ENCODE peak calls at places on chromosomes 12 and 14, in eight cellular contexts. One of them, this sample, is unnamed. For H3K9me2, the result is how much of the 10 kb centered on the place peaks cover.

GRCh38 chr12:50537538-50537919 is 32.7 kb downstream of the DIP2B start:
- DNase-seq in GM23248: peak
- DNase-seq in PC-3: peak
- DNase-seq in Karpas-422: no peak
- DNase-seq in SK-N-SH: no peak
- DNase-seq in OCI-LY7: no peak
- DNase-seq in PC-9: peak
- DNase-seq in HCT116: peak
- DNase-seq in this sample: no peak

GRCh38 chr14:80959448-80960006 is 4.1 kb downstream of the TSHR start:
- DNase-seq in GM23248: no peak
- DNase-seq in SK-N-SH: no peak
- DNase-seq in OCI-LY7: peak
- DNase-seq in Karpas-422: peak
- DNase-seq in HCT116: no peak
- DNase-seq in PC-9: no peak
- DNase-seq in PC-3: no peak
- DNase-seq in this sample: no peak

GRCh38 chr12:52243774-52244614 is 11.0 kb downstream of the KRT7 start:
- DNase-seq in PC-3: peak
- DNase-seq in HCT116: no peak
- DNase-seq in GM23248: peak
- DNase-seq in OCI-LY7: no peak
- DNase-seq in PC-9: peak
- DNase-seq in Karpas-422: no peak
- DNase-seq in SK-N-SH: peak
- DNase-seq in this sample: no peak

GRCh38 chr12:5166976-5167375 is 123.3 kb downstream of the KCNA5 start:
- DNase-seq in OCI-LY7: no peak
- DNase-seq in Karpas-422: no peak
- DNase-seq in HCT116: no peak
- DNase-seq in PC-9: no peak
- DNase-seq in SK-N-SH: peak
- DNase-seq in PC-3: peak
- DNase-seq in GM23248: peak
- DNase-seq in this sample: no peak

GRCh38 chr14:58171090-58171489 is 19.1 kb upstream of the ARMH4 start:
- DNase-seq in HCT116: peak
- DNase-seq in PC-9: peak
- DNase-seq in Karpas-422: peak
- DNase-seq in SK-N-SH: peak
- DNase-seq in OCI-LY7: no peak
- DNase-seq in PC-3: peak
- DNase-seq in GM23248: peak
- DNase-seq in this sample: peak

GRCh38 chr14:28298156-28298555 is 468.4 kb upstream of the FOXG1 start:
- DNase-seq in PC-9: no peak
- DNase-seq in SK-N-SH: no peak
- DNase-seq in HCT116: no peak
- DNase-seq in Karpas-422: no peak
- DNase-seq in GM23248: no peak
- DNase-seq in PC-3: no peak
- DNase-seq in OCI-LY7: no peak
- DNase-seq in this sample: no peak

GRCh38 chr14:32075636-32076277 is 1.3 kb upstream of the ARHGAP5 start:
- DNase-seq in OCI-LY7: peak
- DNase-seq in PC-9: no peak
- DNase-seq in Karpas-422: no peak
- DNase-seq in PC-3: peak
- DNase-seq in HCT116: no peak
- DNase-seq in GM23248: peak
- DNase-seq in SK-N-SH: peak
- DNase-seq in this sample: peak

GRCh38 chr12:128040971-128041370 is 226.0 kb upstream of the TMEM132C start:
- DNase-seq in PC-9: no peak
- DNase-seq in OCI-LY7: no peak
- DNase-seq in HCT116: no peak
- DNase-seq in GM23248: no peak
- DNase-seq in PC-3: no peak
- DNase-seq in Karpas-422: no peak
- DNase-seq in SK-N-SH: no peak
- DNase-seq in this sample: no peak

GRCh38 chr12:93167331-93167730 is 210.4 kb upstream of the NUDT4 start:
- DNase-seq in PC-3: no peak
- DNase-seq in Karpas-422: no peak
- DNase-seq in SK-N-SH: no peak
- DNase-seq in HCT116: no peak
- DNase-seq in OCI-LY7: peak
- DNase-seq in PC-9: no peak
- DNase-seq in GM23248: no peak
- DNase-seq in this sample: no peak
- H3K4me2 ChIP-seq in PC-3: peak
- H3K4me2 ChIP-seq in Karpas-422: no peak
- H3K4me2 ChIP-seq in SK-N-SH: no peak
- H3K4me2 ChIP-seq in HCT116: no peak
- H3K4me2 ChIP-seq in OCI-LY7: peak
- H3K4me2 ChIP-seq in PC-9: no peak
- H3K4me2 ChIP-seq in GM23248: no peak
- H3K4me2 ChIP-seq in this sample: no peak

GRCh38 chr12:111035578-111036301 is 115.4 kb upstream of the MYL2 start:
- DNase-seq in SK-N-SH: peak
- DNase-seq in PC-3: no peak
- DNase-seq in HCT116: no peak
- DNase-seq in OCI-LY7: no peak
- DNase-seq in GM23248: no peak
- DNase-seq in Karpas-422: no peak
- DNase-seq in PC-9: no peak
- DNase-seq in this sample: peak

GRCh38 chr12:111033281-111034147 is 113.1 kb upstream of the MYL2 start:
- DNase-seq in SK-N-SH: peak
- DNase-seq in GM23248: no peak
- DNase-seq in OCI-LY7: no peak
- DNase-seq in Karpas-422: no peak
- DNase-seq in PC-3: no peak
- DNase-seq in PC-9: no peak
- DNase-seq in HCT116: no peak
- DNase-seq in this sample: peak

GRCh38 chr12:111031956-111032919 is 111.9 kb upstream of the MYL2 start:
- DNase-seq in OCI-LY7: no peak
- DNase-seq in PC-9: no peak
- DNase-seq in HCT116: no peak
- DNase-seq in Karpas-422: no peak
- DNase-seq in SK-N-SH: no peak
- DNase-seq in PC-3: no peak
- DNase-seq in GM23248: no peak
- DNase-seq in this sample: no peak

GRCh38 chr12:111034911-111035577 is 114.7 kb upstream of the MYL2 start:
- DNase-seq in SK-N-SH: peak
- DNase-seq in GM23248: peak
- DNase-seq in HCT116: no peak
- DNase-seq in PC-9: no peak
- DNase-seq in OCI-LY7: no peak
- DNase-seq in Karpas-422: no peak
- DNase-seq in PC-3: no peak
- DNase-seq in this sample: peak

GRCh38 chr12:111034148-111034910 is 114.0 kb upstream of the MYL2 start:
- DNase-seq in SK-N-SH: peak
- DNase-seq in PC-9: no peak
- DNase-seq in OCI-LY7: no peak
- DNase-seq in PC-3: no peak
- DNase-seq in GM23248: peak
- DNase-seq in Karpas-422: no peak
- DNase-seq in HCT116: no peak
- DNase-seq in this sample: peak
- H3K4me3 ChIP-seq in SK-N-SH: no peak
- H3K4me3 ChIP-seq in PC-9: no peak
- H3K4me3 ChIP-seq in OCI-LY7: no peak
- H3K4me3 ChIP-seq in PC-3: peak
- H3K4me3 ChIP-seq in GM23248: no peak
- H3K4me3 ChIP-seq in Karpas-422: no peak
- H3K4me3 ChIP-seq in HCT116: no peak
- H3K4me3 ChIP-seq in this sample: peak

DNA sequence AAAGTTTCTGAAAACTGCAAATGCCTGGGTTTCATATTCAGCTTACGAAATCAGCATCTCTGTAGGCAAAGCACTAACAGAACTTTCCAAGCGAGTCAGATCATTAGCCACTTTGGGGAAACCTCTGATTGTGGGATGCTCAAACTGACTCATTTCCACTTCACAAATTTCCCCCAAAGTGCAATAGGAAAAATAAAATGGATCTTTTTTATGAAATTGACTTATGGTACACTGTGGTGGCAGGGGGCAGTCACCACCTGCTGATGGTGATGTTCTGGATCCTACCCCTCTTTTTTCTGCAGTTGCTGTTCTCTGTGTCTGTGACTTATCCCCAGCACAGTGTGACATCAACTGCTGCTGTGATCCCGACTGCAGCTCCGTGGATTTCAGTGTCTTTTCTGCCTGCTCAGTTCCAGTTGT is 5.6 kb downstream of the TCTN1 start:
- DNase-seq in GM23248: peak
- DNase-seq in OCI-LY7: peak
- DNase-seq in HCT116: no peak
- DNase-seq in PC-3: peak
- DNase-seq in Karpas-422: peak
- DNase-seq in SK-N-SH: peak
- DNase-seq in PC-9: no peak
- DNase-seq in this sample: no peak
- H3K9me2 ChIP-seq in GM23248: under half
- H3K9me2 ChIP-seq in OCI-LY7: under half
- H3K9me2 ChIP-seq in HCT116: under half
- H3K9me2 ChIP-seq in PC-3: under half
- H3K9me2 ChIP-seq in Karpas-422: under half
- H3K9me2 ChIP-seq in SK-N-SH: under half
- H3K9me2 ChIP-seq in PC-9: under half
- H3K9me2 ChIP-seq in this sample: under half

GRCh38 chr14:61569308-61569707 is 126.0 kb upstream of the HIF1A start:
- DNase-seq in Karpas-422: no peak
- DNase-seq in HCT116: no peak
- DNase-seq in PC-9: no peak
- DNase-seq in PC-3: no peak
- DNase-seq in OCI-LY7: peak
- DNase-seq in GM23248: no peak
- DNase-seq in SK-N-SH: no peak
- DNase-seq in this sample: no peak
- H3K4me2 ChIP-seq in Karpas-422: peak
- H3K4me2 ChIP-seq in HCT116: peak
- H3K4me2 ChIP-seq in PC-9: peak
- H3K4me2 ChIP-seq in PC-3: peak
- H3K4me2 ChIP-seq in OCI-LY7: peak
- H3K4me2 ChIP-seq in GM23248: peak
- H3K4me2 ChIP-seq in SK-N-SH: peak
- H3K4me2 ChIP-seq in this sample: peak

GRCh38 chr14:103625361-103626095 is 3.5 kb upstream of the KLC1 start:
- DNase-seq in Karpas-422: peak
- DNase-seq in OCI-LY7: peak
- DNase-seq in PC-3: no peak
- DNase-seq in GM23248: no peak
- DNase-seq in HCT116: no peak
- DNase-seq in SK-N-SH: no peak
- DNase-seq in PC-9: no peak
- DNase-seq in this sample: no peak

GRCh38 chr14:103626150-103626850 is 2.7 kb upstream of the KLC1 start:
- DNase-seq in OCI-LY7: peak
- DNase-seq in PC-3: no peak
- DNase-seq in HCT116: no peak
- DNase-seq in SK-N-SH: no peak
- DNase-seq in GM23248: peak
- DNase-seq in PC-9: peak
- DNase-seq in Karpas-422: peak
- DNase-seq in this sample: no peak

GRCh38 chr14:103623883-103624482 is 5.0 kb upstream of the KLC1 start:
- DNase-seq in Karpas-422: peak
- DNase-seq in HCT116: no peak
- DNase-seq in PC-9: no peak
- DNase-seq in PC-3: no peak
- DNase-seq in OCI-LY7: peak
- DNase-seq in GM23248: peak
- DNase-seq in SK-N-SH: no peak
- DNase-seq in this sample: no peak

GRCh38 chr14:103623308-103623707 is 5.7 kb upstream of the KLC1 start:
- DNase-seq in OCI-LY7: no peak
- DNase-seq in GM23248: no peak
- DNase-seq in PC-3: no peak
- DNase-seq in SK-N-SH: no peak
- DNase-seq in Karpas-422: no peak
- DNase-seq in PC-9: no peak
- DNase-seq in HCT116: no peak
- DNase-seq in this sample: no peak

DNA sequence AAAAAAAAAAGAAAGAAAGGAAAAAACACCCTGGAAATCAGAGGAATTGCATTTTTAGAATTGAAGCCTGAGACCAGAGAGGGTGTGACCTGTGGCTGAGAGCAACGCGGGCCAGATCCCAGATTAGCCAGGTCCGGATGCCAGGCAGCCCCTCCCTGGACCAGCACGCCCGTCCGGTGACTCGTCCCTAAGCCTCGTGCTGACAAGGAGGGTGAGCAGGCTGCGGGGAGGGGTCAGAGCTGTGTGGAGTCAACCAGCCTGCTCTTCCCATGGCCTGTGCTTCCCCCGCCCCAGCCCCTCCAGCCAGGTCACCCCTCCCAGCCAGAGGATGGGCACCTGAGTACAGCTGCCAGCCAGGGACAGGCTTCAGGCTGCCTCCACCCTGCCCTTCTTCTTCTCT is 4.2 kb upstream of the KLC1 start:
- DNase-seq in HCT116: peak
- DNase-seq in Karpas-422: peak
- DNase-seq in PC-3: peak
- DNase-seq in PC-9: peak
- DNase-seq in GM23248: peak
- DNase-seq in SK-N-SH: peak
- DNase-seq in OCI-LY7: peak
- DNase-seq in this sample: no peak
- H3K4me3 ChIP-seq in HCT116: peak
- H3K4me3 ChIP-seq in Karpas-422: peak
- H3K4me3 ChIP-seq in PC-3: no peak
- H3K4me3 ChIP-seq in PC-9: no peak
- H3K4me3 ChIP-seq in GM23248: peak
- H3K4me3 ChIP-seq in SK-N-SH: no peak
- H3K4me3 ChIP-seq in OCI-LY7: peak
- H3K4me3 ChIP-seq in this sample: no peak

DNA sequence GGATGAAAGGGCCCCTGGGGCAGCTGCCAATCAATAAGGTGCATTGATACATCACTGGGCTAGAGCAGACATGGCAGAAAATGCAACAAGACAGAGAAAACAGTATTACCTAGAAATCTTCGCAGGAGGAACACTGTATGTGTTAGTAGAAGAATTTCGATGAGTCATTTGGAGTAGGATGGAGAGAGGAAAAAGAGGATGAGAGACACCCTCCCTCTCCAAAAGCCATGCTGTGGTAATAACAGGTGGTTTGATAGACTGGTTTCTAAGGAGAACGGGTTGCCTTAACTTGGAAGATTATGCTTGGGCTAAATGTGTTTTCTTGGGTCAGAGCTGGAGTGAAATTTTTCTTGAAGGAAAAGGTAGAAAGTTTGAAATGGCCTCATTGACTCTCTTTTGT is 67.1 kb upstream of the HIF1A start:
- DNase-seq in GM23248: peak
- DNase-seq in HCT116: no peak
- DNase-seq in PC-9: no peak
- DNase-seq in OCI-LY7: no peak
- DNase-seq in PC-3: no peak
- DNase-seq in Karpas-422: no peak
- DNase-seq in SK-N-SH: no peak
- DNase-seq in this sample: no peak
- H3K9me2 ChIP-seq in GM23248: under half
- H3K9me2 ChIP-seq in HCT116: under half
- H3K9me2 ChIP-seq in PC-9: under half
- H3K9me2 ChIP-seq in OCI-LY7: under half
- H3K9me2 ChIP-seq in PC-3: under half
- H3K9me2 ChIP-seq in Karpas-422: under half
- H3K9me2 ChIP-seq in SK-N-SH: under half
- H3K9me2 ChIP-seq in this sample: under half